ENCODE peak calls at places on chromosomes 11 and 22, in six cellular contexts. O is K562, I is GM12892, Q is H1, G is SK-N-SH, R is HepG2. F is an unnamed sample.

GRCh38 chr22:42283288-42284229 is 13.1 kb upstream of the TCF20 start:
- DNase-seq in O (no peak), I (no peak), Q (no peak), G (peak), R (no peak), F (no peak)

GRCh38 chr22:29259253-29259899 is 8.4 kb downstream of the RHBDD3 start:
- DNase-seq in O (no peak), I (no peak), Q (no peak), G (peak), R (no peak), F (no peak)

GRCh38 chr11:15927866-15928217 is 428.5 kb downstream of the SOX6 start:
- DNase-seq in O (no peak), I (no peak), Q (no peak), G (no peak), R (no peak), F (no peak)

GRCh38 chr11:130522284-130522961 is 74.0 kb downstream of the ADAMTS15 start:
- DNase-seq in O (peak), I (no peak), Q (no peak), G (peak), R (peak), F (no peak)

GRCh38 chr11:45927684-45928413 is 5.4 kb downstream of the LARGE2 start:
- DNase-seq in O (no peak), I (no peak), Q (no peak), G (no peak), R (no peak), F (no peak)

GRCh38 chr11:19753451-19754041 is 40.9 kb downstream of the NAV2 start:
- DNase-seq in O (no peak), I (no peak), Q (no peak), G (no peak), R (no peak), F (no peak)

GRCh38 chr11:2589538-2589934 is 110.3 kb downstream of the KCNQ1OT1 start:
- DNase-seq in O (peak), I (peak), Q (no peak), G (peak), R (no peak), F (peak)

GRCh38 chr11:14386081-14386480 is 27.1 kb upstream of the RRAS2 start:
- DNase-seq in O (no peak), I (no peak), Q (no peak), G (no peak), R (no peak), F (no peak)

GRCh38 chr11:46315033-46315738 is 32.1 kb upstream of the DGKZ start:
- DNase-seq in O (peak), I (peak), Q (peak), G (peak), R (peak), F (peak)

GRCh38 chr11:79087238-79087956 is 353.4 kb downstream of the TENM4 start:
- DNase-seq in O (no peak), I (no peak), Q (peak), G (peak), R (peak), F (no peak)

GRCh38 chr11:17718510-17718962 is 835 bp upstream of the MYOD1 start:
- DNase-seq in O (no peak), I (no peak), Q (no peak), G (no peak), R (no peak), F (no peak)

GRCh38 chr22:40463017-40463631 is 92.7 kb downstream of the SGSM3 start:
- DNase-seq in O (peak), I (no peak), Q (no peak), G (no peak), R (no peak), F (no peak)

GRCh38 chr11:829116-829945 is 1.6 kb downstream of the CRACR2B start:
- DNase-seq in O (no peak), I (no peak), Q (no peak), G (no peak), R (no peak), F (no peak)

GRCh38 chr11:36509694-36510566 is at the start of gene TRAF6:
- DNase-seq in O (peak), I (peak), Q (peak), G (peak), R (peak), F (peak)

GRCh38 chr11:58006940-58007339 is 16.7 kb upstream of the OR9Q1 start:
- DNase-seq in O (no peak), I (no peak), Q (no peak), G (no peak), R (no peak), F (no peak)

GRCh38 chr11:11691296-11692141 is 69.7 kb upstream of the GALNT18 start:
- DNase-seq in O (no peak), I (no peak), Q (peak), G (no peak), R (no peak), F (no peak)

GRCh38 chr11:63518548-63518947 is 12.7 kb downstream of the LGALS12 start:
- DNase-seq in O (peak), I (no peak), Q (no peak), G (no peak), R (no peak), F (no peak)

GRCh38 chr11:111476366-111476765 is 35.8 kb downstream of the BTG4 start:
- DNase-seq in O (no peak), I (no peak), Q (no peak), G (no peak), R (no peak), F (no peak)

GRCh38 chr22:48277868-48278581 is 1515.6 kb downstream of the TBC1D22A start:
- DNase-seq in O (no peak), I (no peak), Q (no peak), G (no peak), R (no peak), F (no peak)

GRCh38 chr11:69573751-69574382 is 67.1 kb upstream of the CCND1 start:
- DNase-seq in O (no peak), I (no peak), Q (no peak), G (no peak), R (no peak), F (no peak)

GRCh38 chr11:135074397-135074998 is 662.5 kb upstream of the B3GAT1 start:
- DNase-seq in O (no peak), I (no peak), Q (no peak), G (no peak), R (no peak), F (no peak)

GRCh38 chr22:23182289-23183106 is 2.2 kb downstream of the BCR start:
- DNase-seq in O (peak), I (no peak), Q (no peak), G (no peak), R (no peak), F (no peak)

GRCh38 chr11:10418950-10419310 is 36.1 kb upstream of the AMPD3 start:
- DNase-seq in O (no peak), I (no peak), Q (no peak), G (no peak), R (no peak), F (no peak)

GRCh38 chr11:125569913-125570621 is 790 bp downstream of the EI24 start:
- DNase-seq in O (no peak), I (peak), Q (no peak), G (peak), R (no peak), F (no peak)

GRCh38 chr11:112608466-112608865 is 347.8 kb upstream of the PLET1 start:
- DNase-seq in O (no peak), I (no peak), Q (no peak), G (no peak), R (no peak), F (no peak)

GRCh38 chr11:61928606-61929005 is 11.2 kb upstream of the RAB3IL1 start:
- DNase-seq in O (no peak), I (no peak), Q (no peak), G (no peak), R (no peak), F (no peak)

GRCh38 chr11:47466701-47467250 is 17.8 kb upstream of the RAPSN start:
- DNase-seq in O (no peak), I (no peak), Q (no peak), G (peak), R (no peak), F (no peak)

GRCh38 chr11:2944953-2945756 is 15.9 kb upstream of the PHLDA2 start:
- DNase-seq in O (no peak), I (no peak), Q (peak), G (peak), R (no peak), F (no peak)

GRCh38 chr11:120172921-120173705 is 35.2 kb upstream of the TRIM29 start:
- DNase-seq in O (peak), I (no peak), Q (no peak), G (peak), R (no peak), F (no peak)

GRCh38 chr22:35218079-35218478 is 39.2 kb upstream of the HMGXB4 start:
- DNase-seq in O (no peak), I (no peak), Q (no peak), G (no peak), R (no peak), F (no peak)
- TF ChIP-seq TAF1 in O (no peak), I (no peak), Q (no peak), G (no peak), R (no peak), F (no peak)

DNA sequence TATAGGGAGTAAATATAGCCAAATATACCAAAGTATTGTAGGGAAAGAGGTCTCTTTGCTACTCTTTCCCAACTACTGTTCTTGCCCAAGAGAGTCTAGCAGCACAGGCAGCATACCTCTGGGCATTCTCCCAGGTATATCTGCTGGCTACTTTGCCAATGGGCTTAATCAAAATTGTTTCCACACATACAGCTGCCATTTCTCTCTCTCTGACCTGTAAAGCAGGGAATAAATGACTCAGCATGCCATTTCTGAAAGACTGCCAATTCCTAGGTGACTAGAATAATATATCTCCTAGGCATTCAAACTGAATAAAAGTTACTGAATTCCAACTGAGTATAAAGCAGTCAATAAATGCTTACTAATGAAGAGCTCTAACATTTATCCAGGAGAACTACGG is 44.6 kb downstream of the RDX start:
- DNase-seq in O (no peak), I (no peak), Q (no peak), G (no peak), R (no peak), F (no peak)
- TF ChIP-seq POLR2AphosphoS5 in O (no peak), I (no peak), Q (no peak), G (no peak), R (no peak), F (no peak)

GRCh38 chr22:49290711-49291110 is 537.0 kb downstream of the BRD1 start:
- DNase-seq in O (no peak), I (no peak), Q (no peak), G (no peak), R (no peak), F (no peak)
- TF ChIP-seq TAF1 in O (no peak), I (no peak), Q (no peak), G (no peak), R (no peak), F (no peak)

GRCh38 chr11:121575250-121575962 is 122.6 kb upstream of the SORL1-AS1 start:
- DNase-seq in O (no peak), I (no peak), Q (no peak), G (no peak), R (no peak), F (no peak)
- TF ChIP-seq POLR2AphosphoS5 in O (no peak), I (peak), Q (no peak), G (no peak), R (no peak), F (no peak)

GRCh38 chr11:114060402-114061052 is 1.0 kb downstream of the ZBTB16 start:
- DNase-seq in O (no peak), I (no peak), Q (no peak), G (peak), R (no peak), F (no peak)

GRCh38 chr11:114059278-114059983 is at the start of gene ZBTB16:
- DNase-seq in O (no peak), I (no peak), Q (peak), G (peak), R (no peak), F (no peak)

GRCh38 chr11:114061053-114062049 is 1.8 kb downstream of the ZBTB16 start:
- DNase-seq in O (no peak), I (no peak), Q (no peak), G (peak), R (no peak), F (no peak)

GRCh38 chr11:114058871-114059277 is 637 bp upstream of the ZBTB16 start:
- DNase-seq in O (no peak), I (no peak), Q (no peak), G (no peak), R (no peak), F (no peak)

DNA sequence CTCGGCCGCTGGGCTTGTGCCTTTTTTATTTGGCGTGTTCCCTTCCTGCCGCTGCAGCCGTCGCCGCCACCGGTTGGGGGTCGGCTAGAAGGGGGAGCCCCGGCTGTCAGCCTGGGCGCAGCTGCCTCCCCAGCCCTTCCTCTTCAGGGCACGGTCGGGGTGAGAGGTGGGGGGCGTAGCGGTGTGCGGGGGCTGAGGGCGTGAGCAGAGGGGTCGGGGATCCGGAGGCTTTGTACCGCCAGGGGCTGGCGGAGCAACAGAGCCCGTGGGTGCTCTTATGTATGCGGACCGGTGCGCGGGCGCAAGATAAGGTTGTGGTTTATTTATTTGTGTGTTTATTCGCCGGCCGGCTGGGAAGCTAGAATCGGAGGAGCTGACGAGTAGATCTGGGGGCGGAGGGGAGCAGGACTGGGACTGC is 482 bp downstream of the ZBTB16 start:
- DNase-seq in O (peak), I (no peak), Q (no peak), G (no peak), R (no peak), F (no peak)
- TF ChIP-seq TAF1 in O (no peak), I (no peak), Q (no peak), G (no peak), R (no peak), F (no peak)

DNA sequence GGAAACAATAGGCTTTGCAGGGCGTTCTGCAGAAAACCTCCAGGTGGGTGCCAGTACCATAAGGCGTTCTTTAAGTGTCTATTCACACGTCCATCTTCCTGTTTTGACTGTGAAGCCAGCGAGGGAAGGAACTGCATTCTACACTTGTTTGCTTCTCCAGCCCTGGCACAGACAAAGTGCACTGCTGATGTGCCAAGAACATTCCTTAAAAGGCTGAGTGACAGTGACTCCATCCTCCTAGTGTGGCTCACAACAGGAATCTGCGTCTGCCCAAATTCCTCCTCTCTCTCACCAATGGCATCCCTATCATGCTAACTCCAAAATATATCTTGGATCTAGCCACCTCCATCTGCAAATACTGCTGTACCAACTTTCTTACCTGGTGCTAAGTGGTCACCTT is 407.4 kb upstream of the SYN3 start:
- DNase-seq in O (no peak), I (no peak), Q (no peak), G (no peak), R (no peak), F (no peak)
- TF ChIP-seq POLR2AphosphoS5 in O (no peak), I (no peak), Q (no peak), G (no peak), R (no peak), F (no peak)

DNA sequence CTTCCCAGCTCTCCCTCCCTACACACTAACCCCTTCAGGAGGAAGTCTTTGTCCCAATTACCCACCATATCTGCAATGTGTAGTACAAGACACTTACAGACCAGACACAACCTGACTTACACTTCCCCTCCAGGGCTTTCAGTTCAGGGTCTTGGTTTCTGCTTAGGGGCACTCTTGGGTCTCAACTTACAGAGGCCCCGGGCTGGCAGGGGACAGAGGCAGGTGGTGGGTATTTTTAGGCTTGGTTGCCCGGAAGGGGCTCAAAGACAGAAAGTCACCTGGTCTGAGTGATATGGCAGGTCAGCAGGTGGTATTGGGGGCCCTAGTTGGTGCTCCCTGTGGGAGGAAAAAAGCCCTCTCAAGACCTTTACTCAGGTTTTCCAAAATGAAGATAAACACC is 3.4 kb upstream of the TMEM184B start:
- DNase-seq in O (no peak), I (no peak), Q (no peak), G (no peak), R (no peak), F (no peak)
- TF ChIP-seq TAF1 in O (no peak), I (no peak), Q (no peak), G (no peak), R (no peak), F (no peak)

GRCh38 chr11:65404638-65405339 is 17.8 kb upstream of the NEAT1 start:
- DNase-seq in O (no peak), I (no peak), Q (no peak), G (no peak), R (no peak), F (no peak)
- TF ChIP-seq POLR2AphosphoS5 in O (no peak), I (no peak), Q (no peak), G (no peak), R (no peak), F (no peak)